ENCODE peak calls at places on chromosomes 5 and 9, in seven cellular contexts. F, Y, P, Z, H, I and W are unnamed samples.

GRCh38 chr5:1913578-1913977 is 30.9 kb upstream of the IRX4 start:
- DNase-seq in F (no peak), Y (no peak), P (no peak), Z (no peak), H (no peak), I (no peak), W (no peak)

GRCh38 chr5:131538177-131538593 is 96.8 kb downstream of the RAPGEF6 start:
- DNase-seq in F (no peak), Y (no peak), P (peak), Z (no peak), H (peak), I (no peak), W (no peak)

GRCh38 chr5:74538206-74538661 is 102.3 kb downstream of the ENC1 start:
- DNase-seq in F (no peak), Y (no peak), P (peak), Z (no peak), H (peak), I (no peak), W (peak)

GRCh38 chr5:123147128-123147527 is 58.1 kb downstream of the PRDM6 start:
- DNase-seq in F (no peak), Y (no peak), P (peak), Z (no peak), H (no peak), I (no peak), W (no peak)

GRCh38 chr9:108151161-108151586 is 661.6 kb upstream of the KLF4 start:
- DNase-seq in F (no peak), Y (no peak), P (peak), Z (no peak), H (no peak), I (no peak), W (no peak)

GRCh38 chr5:16934669-16935068 is 1.4 kb downstream of the MYO10 start:
- DNase-seq in F (no peak), Y (no peak), P (peak), Z (no peak), H (no peak), I (no peak), W (no peak)

GRCh38 chr5:6399978-6400910 is 21.9 kb upstream of the MED10 start:
- DNase-seq in F (no peak), Y (no peak), P (peak), Z (no peak), H (no peak), I (no peak), W (peak)

GRCh38 chr9:121783523-121784507 is 132.4 kb downstream of the DAB2IP start:
- DNase-seq in F (peak), Y (no peak), P (no peak), Z (no peak), H (no peak), I (no peak), W (no peak)

GRCh38 chr9:84857224-84857623 is 187.7 kb downstream of the NTRK2 start:
- DNase-seq in F (no peak), Y (no peak), P (no peak), Z (no peak), H (no peak), I (no peak), W (no peak)

GRCh38 chr9:120723547-120723946 is 9.3 kb upstream of the MEGF9 start:
- DNase-seq in F (no peak), Y (no peak), P (peak), Z (no peak), H (no peak), I (no peak), W (no peak)

GRCh38 chr9:121472361-121472910 is 27.2 kb downstream of the GGTA1 start:
- DNase-seq in F (no peak), Y (no peak), P (no peak), Z (no peak), H (no peak), I (no peak), W (no peak)

GRCh38 chr9:29078063-29078660 is 1504.9 kb upstream of the C9orf72 start:
- DNase-seq in F (no peak), Y (no peak), P (peak), Z (no peak), H (peak), I (no peak), W (no peak)

GRCh38 chr5:21739096-21739495 is 1114.0 kb downstream of the CDH12 start:
- DNase-seq in F (no peak), Y (no peak), P (no peak), Z (no peak), H (no peak), I (no peak), W (no peak)